ENCODE peak calls at places on chromosomes 6 and 20, in five cellular contexts. X is ovary, N is dorsolateral prefrontal cortex, L is HL-60, V is spleen. U is an unnamed sample. For H3K27me3, the result is how much of the 10 kb centered on the place peaks cover.

GRCh38 chr6:147567141-147567805 is 58.8 kb downstream of the SAMD5 start:
- DNase-seq in X (no peak), L (no peak), N (no peak), V (no peak), U (no peak)

GRCh38 chr6:85364354-85364753 is 85.5 kb upstream of the NT5E start:
- DNase-seq in V (no peak), X (no peak), L (no peak), N (no peak), U (no peak)

GRCh38 chr20:56621730-56622129 is 7.4 kb upstream of the TFAP2C start:
- DNase-seq in X (no peak), N (no peak), L (no peak), V (no peak), U (no peak)

GRCh38 chr6:145453376-145453775 is 281.9 kb downstream of the EPM2A start:
- DNase-seq in X (no peak), L (no peak), V (no peak), N (no peak), U (no peak)

GRCh38 chr20:19274412-19275015 is 62.1 kb downstream of the SLC24A3 start:
- DNase-seq in X (peak), V (no peak), L (no peak), N (no peak), U (peak)

GRCh38 chr6:24495516-24495847 is 713 bp downstream of the ALDH5A1 start:
- DNase-seq in N (peak), L (peak), X (peak), V (peak), U (peak)

GRCh38 chr6:53009056-53009455 is 14.0 kb upstream of the GSTA4 start:
- DNase-seq in L (no peak), X (no peak), V (no peak), N (no peak), U (no peak)

GRCh38 chr20:63292292-63292701 is 689 bp upstream of the COL20A1 start:
- DNase-seq in L (no peak), V (no peak), X (no peak), N (no peak), U (no peak)

GRCh38 chr6:32867022-32867477 is 13.1 kb downstream of the PSMB9 start:
- DNase-seq in X (no peak), L (peak), N (no peak), V (no peak), U (no peak)

GRCh38 chr6:97160280-97160679 is 122.7 kb downstream of the MMS22L start:
- DNase-seq in V (no peak), X (no peak), L (no peak), N (no peak), U (no peak)

GRCh38 chr6:150143521-150144293 is 863 bp downstream of the PPP1R14C start:
- DNase-seq in X (no peak), N (peak), L (no peak), V (no peak), U (no peak)
- TF ChIP-seq CTCF in X (no peak), N (no peak), L (no peak), V (no peak), U (no peak)

GRCh38 chr6:125513978-125514377 is 212.2 kb upstream of the HDDC2 start:
- DNase-seq in V (no peak), N (no peak), X (no peak), L (no peak), U (no peak)
- H3K4me3 ChIP-seq in V (no peak), N (no peak), X (no peak), L (no peak), U (no peak)

GRCh38 chr6:46017726-46018125 is 2.1 kb upstream of the CLIC5 start:
- DNase-seq in X (no peak), N (no peak), V (no peak), L (no peak), U (no peak)
- H3K27me3 ChIP-seq in X (under half), N (under half), V (under half), L (under half), U (under half)

DNA sequence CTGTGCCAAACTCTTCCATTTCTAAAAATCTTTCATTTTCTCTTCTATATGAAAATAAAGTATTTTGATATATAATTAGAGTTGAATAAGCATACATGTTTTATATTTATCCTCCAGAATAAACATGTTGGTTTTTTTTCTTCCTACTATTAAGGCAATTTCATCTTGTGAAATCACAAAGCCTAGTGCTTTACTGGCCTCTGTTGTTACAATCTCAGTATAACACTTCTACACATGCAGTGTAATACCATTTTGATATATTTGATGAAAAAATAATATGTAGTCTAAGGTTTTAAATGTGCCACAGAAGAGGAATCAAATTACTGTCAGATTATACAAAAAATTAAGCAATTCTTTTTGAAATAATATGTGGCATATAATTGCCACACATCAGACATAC is 225.3 kb upstream of the MANEA start:
- DNase-seq in N (no peak), V (no peak), X (no peak), L (no peak), U (no peak)
- TF ChIP-seq CTCF in N (no peak), V (no peak), X (no peak), L (no peak), U (no peak)

DNA sequence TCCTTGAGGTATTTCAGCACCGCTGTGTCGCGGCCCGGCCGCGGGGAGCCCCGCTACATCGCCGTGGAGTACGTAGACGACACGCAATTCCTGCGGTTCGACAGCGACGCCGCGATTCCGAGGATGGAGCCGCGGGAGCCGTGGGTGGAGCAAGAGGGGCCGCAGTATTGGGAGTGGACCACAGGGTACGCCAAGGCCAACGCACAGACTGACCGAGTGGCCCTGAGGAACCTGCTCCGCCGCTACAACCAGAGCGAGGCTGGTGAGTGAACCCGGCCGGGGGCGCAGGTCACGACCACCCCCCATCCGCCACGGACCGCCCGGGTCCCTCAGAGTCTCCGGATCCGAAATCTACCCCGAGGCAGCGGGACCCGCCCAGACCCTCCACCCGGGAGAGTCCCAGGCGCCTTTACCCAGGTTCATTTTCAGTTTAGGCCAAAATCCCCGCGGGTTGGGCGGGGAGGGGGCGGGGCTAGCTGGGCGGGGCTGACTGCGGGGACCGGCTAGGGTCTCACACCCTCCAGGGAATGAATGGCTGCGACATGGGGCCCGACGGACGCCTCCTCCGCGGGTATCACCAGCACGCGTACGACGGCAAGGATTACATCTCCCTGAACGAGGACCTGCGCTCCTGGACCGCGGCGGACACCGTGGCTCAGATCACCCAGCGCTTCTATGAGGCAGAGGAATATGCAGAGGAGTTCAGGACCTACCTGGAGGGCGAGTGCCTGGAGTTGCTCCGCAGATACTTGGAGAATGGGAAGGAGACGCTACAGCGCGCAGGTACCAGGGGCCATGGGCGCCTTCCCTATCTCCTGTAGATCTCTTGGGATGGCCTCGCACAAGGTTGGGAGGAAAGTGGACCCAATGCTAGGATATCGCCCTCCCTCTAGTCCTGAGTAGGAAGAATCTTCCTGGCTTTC is 693 bp downstream of the HLA-F start:
- DNase-seq in N (no peak), X (peak), V (peak), L (no peak), U (peak)
- H3K4me3 ChIP-seq in N (peak), X (peak), V (peak), L (no peak), U (peak)

DNA sequence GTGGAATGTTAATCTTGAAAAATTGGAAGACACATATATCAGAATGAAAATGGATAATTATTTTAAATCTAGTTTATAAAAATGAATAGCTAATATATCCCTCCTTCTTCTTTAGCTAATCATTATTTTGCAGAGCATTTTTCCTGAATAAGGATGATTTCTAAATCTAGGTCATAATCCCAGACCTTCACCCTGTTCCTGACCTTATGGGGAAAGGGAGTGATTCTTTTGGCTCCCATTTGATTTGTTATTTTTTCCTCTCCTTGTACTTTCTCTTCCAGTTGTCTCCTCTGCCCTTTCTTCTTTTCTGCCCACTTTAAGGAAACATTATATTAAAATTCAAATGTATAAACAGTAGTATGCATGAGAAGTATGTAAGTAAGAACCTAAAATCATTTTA is 190.1 kb downstream of the MTFR2 start:
- DNase-seq in X (no peak), L (no peak), V (no peak), N (no peak), U (no peak)
- H3K27me3 ChIP-seq in X (under half), L (under half), V (under half), N (under half), U (under half)

GRCh38 chr6:138106665-138107077 is 548 bp downstream of the PERP start:
- DNase-seq in L (no peak), N (no peak), V (no peak), X (no peak), U (no peak)

GRCh38 chr6:138107752-138108592 is 753 bp upstream of the PERP start:
- DNase-seq in V (no peak), N (peak), X (peak), L (no peak), U (no peak)

GRCh38 chr6:138105880-138106664 is 1.1 kb downstream of the PERP start:
- DNase-seq in X (no peak), V (no peak), N (no peak), L (no peak), U (no peak)

GRCh38 chr6:138105446-138105845 is 1.8 kb downstream of the PERP start:
- DNase-seq in V (no peak), N (no peak), L (no peak), X (no peak), U (no peak)

GRCh38 chr6:138107078-138107751 is at the start of gene PERP:
- DNase-seq in X (peak), V (peak), L (peak), N (peak), U (peak)
- TF ChIP-seq CTCF in X (no peak), V (no peak), L (no peak), N (no peak), U (no peak)

GRCh38 chr6:2839982-2840793 is 1.5 kb downstream of the SERPINB1 start:
- DNase-seq in V (no peak), X (no peak), L (no peak), N (peak), U (no peak)

GRCh38 chr6:2842139-2842552 is 483 bp upstream of the SERPINB1 start:
- DNase-seq in X (no peak), V (no peak), N (no peak), L (no peak), U (no peak)

GRCh38 chr6:2841264-2842138 is at the start of gene SERPINB1:
- DNase-seq in N (peak), V (peak), L (peak), X (peak), U (peak)

GRCh38 chr6:2839195-2839981 is 2.3 kb downstream of the SERPINB1 start:
- DNase-seq in V (no peak), X (no peak), L (no peak), N (no peak), U (no peak)

GRCh38 chr6:2840794-2841061 is 935 bp downstream of the SERPINB1 start:
- DNase-seq in L (no peak), N (no peak), V (no peak), X (no peak), U (no peak)
- H3K4me3 ChIP-seq in L (peak), N (peak), V (peak), X (peak), U (peak)

DNA sequence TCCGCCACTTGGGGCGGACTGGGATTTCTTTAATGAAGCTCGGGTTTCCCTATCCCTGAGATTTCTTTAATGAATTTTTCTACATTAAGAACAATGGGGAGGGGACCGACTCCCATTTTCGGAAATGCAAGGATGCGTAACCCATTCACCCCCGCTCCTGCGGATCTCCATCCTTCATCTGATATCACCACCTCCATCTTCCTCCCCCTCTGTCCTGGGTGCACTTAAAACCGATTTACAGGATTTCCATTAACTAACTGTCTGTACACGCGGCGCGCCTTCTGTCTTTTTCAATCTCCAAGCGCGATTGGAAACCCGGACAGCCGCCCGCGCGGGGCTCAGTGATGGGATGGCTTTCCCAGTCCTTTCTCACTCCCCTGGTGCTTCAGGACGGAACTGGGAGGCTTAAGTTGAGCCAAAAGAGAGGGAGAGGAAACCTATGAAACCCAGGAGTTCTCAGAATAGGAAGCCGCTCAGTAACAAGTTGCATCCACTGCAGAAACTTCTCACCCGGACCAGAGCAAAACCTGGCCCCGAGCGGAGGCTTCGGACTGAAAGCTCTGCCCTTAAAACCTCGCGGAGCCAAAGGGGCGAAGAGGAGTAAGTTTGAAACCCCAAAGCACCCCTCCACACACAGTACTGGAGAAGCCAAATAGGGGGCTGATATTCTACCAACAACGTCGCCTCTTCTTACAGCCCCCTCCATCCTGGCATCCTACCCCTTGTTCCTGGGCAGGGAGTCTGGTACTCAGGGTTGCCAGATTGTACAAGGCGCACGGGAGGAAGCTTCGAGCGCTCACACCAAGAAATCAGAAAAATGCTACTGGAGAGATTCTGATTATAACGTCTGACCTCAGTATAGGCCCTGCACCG is 721 bp upstream of the COL12A1 start:
- DNase-seq in X (peak), V (peak), N (no peak), L (no peak), U (peak)
- H3K27me3 ChIP-seq in X (under half), V (half or more), N (under half), L (half or more), U (under half)

DNA sequence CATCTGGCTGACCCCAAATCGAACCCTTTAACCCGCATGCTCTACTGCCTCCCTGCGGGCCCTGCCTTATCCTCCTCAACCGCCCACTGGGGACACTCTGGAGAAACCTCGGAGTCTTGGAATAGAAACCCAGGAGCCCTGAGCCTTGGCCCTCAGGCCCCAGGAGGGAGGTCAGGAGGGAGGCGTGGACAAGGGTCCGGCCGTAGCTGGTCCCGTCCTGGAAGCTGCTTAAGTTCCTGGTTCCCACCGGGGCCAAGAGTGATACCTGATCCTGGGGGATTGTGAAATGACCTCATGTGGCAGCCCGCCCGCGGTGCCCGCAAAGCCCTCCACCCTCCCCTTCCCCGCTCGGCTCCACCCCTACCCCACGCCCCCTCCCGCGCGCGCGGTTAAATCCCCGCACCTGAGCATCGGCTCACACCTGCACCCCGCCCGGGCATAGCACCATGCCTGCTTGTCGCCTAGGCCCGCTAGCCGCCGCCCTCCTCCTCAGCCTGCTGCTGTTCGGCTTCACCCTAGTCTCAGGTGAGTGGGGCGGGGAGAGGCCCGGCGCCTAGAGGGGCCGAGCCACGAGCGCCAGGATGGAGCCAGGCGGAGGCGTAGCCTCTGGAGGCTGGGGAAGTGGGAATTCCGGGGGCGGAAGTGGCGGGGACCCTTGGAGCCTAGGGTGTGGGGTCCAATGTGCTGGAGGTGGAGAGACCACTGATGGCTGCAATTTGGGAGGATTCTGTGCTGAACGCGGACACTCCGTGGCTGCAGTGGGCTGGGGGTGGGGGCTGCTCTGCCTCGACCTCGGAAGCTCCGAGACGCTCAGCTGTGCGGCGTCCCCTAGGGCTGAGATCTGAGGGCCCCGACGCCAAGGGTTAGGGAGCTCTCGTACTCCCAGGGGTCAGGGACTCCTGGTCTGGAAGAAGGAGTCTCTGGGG is at the start of gene WFDC2:
- DNase-seq in N (no peak), X (no peak), V (no peak), L (no peak), U (no peak)
- TF ChIP-seq CTCF in N (no peak), X (no peak), V (no peak), L (no peak), U (no peak)

U was measured in uterus.